ENCODE peak calls at places on chromosomes 16 and 17, in ten cellular contexts. One of them, this sample, is unnamed.
A peak's percentile ranks its signal among the peaks of the same experiment; 100 is the strongest.

GRCh38 chr16:65278874-65279273 is 157.0 kb upstream of the CDH11 start:
- DNase-seq in breast epithelium: no peak
- DNase-seq in sigmoid colon: no peak
- DNase-seq in HepG2: no peak
- DNase-seq in ovary: no peak
- DNase-seq in transverse colon: no peak
- DNase-seq in adrenal gland: no peak
- DNase-seq in tibial nerve: no peak
- DNase-seq in A549: no peak
- DNase-seq in stomach: no peak
- DNase-seq in this sample: no peak

GRCh38 chr17:44864831-44865230 is 17.1 kb downstream of the HIGD1B start:
- DNase-seq in A549: no peak
- DNase-seq in adrenal gland: no peak
- DNase-seq in breast epithelium: no peak
- DNase-seq in ovary: no peak
- DNase-seq in HepG2: no peak
- DNase-seq in sigmoid colon: no peak
- DNase-seq in transverse colon: no peak
- DNase-seq in stomach: no peak
- DNase-seq in tibial nerve: no peak
- DNase-seq in this sample: no peak

GRCh38 chr17:40251576-40251975 is 32.5 kb downstream of the WIPF2 start:
- DNase-seq in adrenal gland: peak; percentile 72
- DNase-seq in tibial nerve: no peak
- DNase-seq in sigmoid colon: peak; percentile 81
- DNase-seq in transverse colon: peak; percentile 44
- DNase-seq in stomach: no peak
- DNase-seq in A549: peak; percentile 58
- DNase-seq in HepG2: no peak
- DNase-seq in breast epithelium: no peak
- DNase-seq in ovary: no peak
- DNase-seq in this sample: no peak

GRCh38 chr16:85553436-85554113 is 59.5 kb upstream of the GSE1 start:
- DNase-seq in stomach: peak; percentile 79
- DNase-seq in sigmoid colon: no peak
- DNase-seq in breast epithelium: no peak
- DNase-seq in tibial nerve: peak; percentile 45
- DNase-seq in transverse colon: peak; percentile 70
- DNase-seq in HepG2: peak; percentile 84
- DNase-seq in ovary: peak; percentile 80
- DNase-seq in adrenal gland: peak; percentile 70
- DNase-seq in A549: peak; percentile 62
- DNase-seq in this sample: no peak

GRCh38 chr16:82671743-82672142 is 45.0 kb downstream of the CDH13 start:
- DNase-seq in sigmoid colon: no peak
- DNase-seq in A549: no peak
- DNase-seq in HepG2: no peak
- DNase-seq in stomach: no peak
- DNase-seq in transverse colon: peak; percentile 17
- DNase-seq in ovary: no peak
- DNase-seq in tibial nerve: no peak
- DNase-seq in breast epithelium: no peak
- DNase-seq in adrenal gland: no peak
- DNase-seq in this sample: no peak

GRCh38 chr16:4637501-4638166 is 13.0 kb downstream of the MGRN1 start:
- DNase-seq in breast epithelium: no peak
- DNase-seq in sigmoid colon: no peak
- DNase-seq in tibial nerve: no peak
- DNase-seq in stomach: no peak
- DNase-seq in HepG2: no peak
- DNase-seq in transverse colon: no peak
- DNase-seq in adrenal gland: no peak
- DNase-seq in ovary: no peak
- DNase-seq in A549: no peak
- DNase-seq in this sample: no peak

GRCh38 chr17:63911657-63912100 is 621 bp upstream of the CSHL1 start:
- DNase-seq in sigmoid colon: no peak
- DNase-seq in adrenal gland: peak; percentile 55
- DNase-seq in transverse colon: peak; percentile 44
- DNase-seq in ovary: peak; percentile 60
- DNase-seq in HepG2: no peak
- DNase-seq in breast epithelium: no peak
- DNase-seq in tibial nerve: no peak
- DNase-seq in stomach: peak; percentile 40
- DNase-seq in A549: peak; percentile 63
- DNase-seq in this sample: no peak

GRCh38 chr16:15897834-15898254 is 9.4 kb upstream of the CEP20 start:
- DNase-seq in tibial nerve: no peak
- DNase-seq in breast epithelium: no peak
- DNase-seq in A549: no peak
- DNase-seq in adrenal gland: no peak
- DNase-seq in ovary: no peak
- DNase-seq in sigmoid colon: no peak
- DNase-seq in stomach: no peak
- DNase-seq in HepG2: no peak
- DNase-seq in transverse colon: no peak
- DNase-seq in this sample: no peak

GRCh38 chr16:77835111-77835510 is 46.7 kb downstream of the VAT1L start:
- DNase-seq in adrenal gland: no peak
- DNase-seq in HepG2: no peak
- DNase-seq in ovary: no peak
- DNase-seq in sigmoid colon: no peak
- DNase-seq in A549: no peak
- DNase-seq in stomach: no peak
- DNase-seq in breast epithelium: no peak
- DNase-seq in transverse colon: no peak
- DNase-seq in tibial nerve: no peak
- DNase-seq in this sample: no peak

GRCh38 chr17:1153795-1154546 is 25.8 kb downstream of the ABR start:
- DNase-seq in stomach: no peak
- DNase-seq in HepG2: peak; percentile 16
- DNase-seq in transverse colon: peak; percentile 15
- DNase-seq in breast epithelium: no peak
- DNase-seq in ovary: peak; percentile 92
- DNase-seq in adrenal gland: peak; percentile 64
- DNase-seq in sigmoid colon: peak; percentile 83
- DNase-seq in A549: peak; percentile 51
- DNase-seq in tibial nerve: no peak
- DNase-seq in this sample: no peak

GRCh38 chr16:8660841-8661301 is 13.5 kb upstream of the ABAT start:
- DNase-seq in sigmoid colon: peak; percentile 74
- DNase-seq in ovary: peak; percentile 78
- DNase-seq in stomach: peak; percentile 82
- DNase-seq in tibial nerve: peak; percentile 38
- DNase-seq in A549: peak; percentile 47
- DNase-seq in breast epithelium: peak; percentile 72
- DNase-seq in transverse colon: peak; percentile 73
- DNase-seq in adrenal gland: peak; percentile 76
- DNase-seq in HepG2: peak; percentile 71
- DNase-seq in this sample: no peak

DNA sequence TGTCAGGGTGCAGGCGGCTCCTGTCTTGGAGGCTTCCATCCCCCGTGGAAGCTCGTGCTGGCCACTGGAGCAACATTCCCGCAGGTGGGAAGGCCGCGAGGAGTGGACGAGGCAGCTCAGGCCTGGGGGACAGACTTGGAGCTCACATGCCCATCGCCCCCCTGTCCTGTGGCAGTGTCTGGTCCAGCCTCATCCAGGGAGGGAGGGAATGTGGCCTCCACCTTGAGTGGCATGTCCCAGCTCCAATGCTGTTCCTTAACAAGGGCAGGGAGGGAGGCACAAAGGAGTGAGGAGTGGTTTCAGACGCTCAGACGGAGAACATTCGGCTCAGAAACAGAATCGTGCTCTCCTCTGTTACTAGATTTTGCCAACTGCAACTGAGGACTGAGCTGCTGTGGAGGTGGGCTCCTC is 159.4 kb upstream of the CHMP6 start:
- DNase-seq in breast epithelium: no peak
- DNase-seq in stomach: no peak
- DNase-seq in tibial nerve: no peak
- DNase-seq in HepG2: no peak
- DNase-seq in transverse colon: peak; percentile 33
- DNase-seq in ovary: peak; percentile 68
- DNase-seq in adrenal gland: peak; percentile 43
- DNase-seq in A549: peak; percentile 55
- DNase-seq in sigmoid colon: peak; percentile 83
- DNase-seq in this sample: no peak
- H3K27ac ChIP-seq in breast epithelium: peak overlapping the region; percentile 95
- H3K27ac ChIP-seq in stomach: peak overlapping the region; percentile 91
- H3K27ac ChIP-seq in tibial nerve: peak overlapping the region; percentile 92
- H3K27ac ChIP-seq in HepG2: peak overlapping the region; percentile 49
- H3K27ac ChIP-seq in transverse colon: peak overlapping the region; percentile 86
- H3K27ac ChIP-seq in ovary: peak overlapping the region; percentile 46
- H3K27ac ChIP-seq in adrenal gland: peak overlapping the region; percentile 84
- H3K27ac ChIP-seq in A549: peak overlapping the region; percentile 68
- H3K27ac ChIP-seq in sigmoid colon: peak overlapping the region; percentile 91
- H3K27ac ChIP-seq in this sample: peak overlapping the region; percentile 86

GRCh38 chr17:48551206-48551597 is 6.3 kb upstream of the HOXB2 start:
- DNase-seq in A549: no peak
- DNase-seq in transverse colon: no peak
- DNase-seq in adrenal gland: no peak
- DNase-seq in breast epithelium: no peak
- DNase-seq in tibial nerve: no peak
- DNase-seq in ovary: no peak
- DNase-seq in HepG2: no peak
- DNase-seq in stomach: no peak
- DNase-seq in sigmoid colon: no peak
- DNase-seq in this sample: no peak

GRCh38 chr17:48551601-48552452 is 6.9 kb upstream of the HOXB2 start:
- DNase-seq in stomach: no peak
- DNase-seq in breast epithelium: no peak
- DNase-seq in adrenal gland: no peak
- DNase-seq in ovary: no peak
- DNase-seq in sigmoid colon: peak; percentile 73
- DNase-seq in HepG2: no peak
- DNase-seq in transverse colon: no peak
- DNase-seq in tibial nerve: no peak
- DNase-seq in A549: no peak
- DNase-seq in this sample: no peak

GRCh38 chr17:48548687-48549621 is 4.0 kb upstream of the HOXB2 start:
- DNase-seq in sigmoid colon: no peak
- DNase-seq in stomach: no peak
- DNase-seq in tibial nerve: no peak
- DNase-seq in HepG2: no peak
- DNase-seq in ovary: no peak
- DNase-seq in transverse colon: no peak
- DNase-seq in breast epithelium: no peak
- DNase-seq in A549: no peak
- DNase-seq in adrenal gland: no peak
- DNase-seq in this sample: no peak

GRCh38 chr17:48549909-48550308 is 5.0 kb upstream of the HOXB2 start:
- DNase-seq in tibial nerve: no peak
- DNase-seq in stomach: no peak
- DNase-seq in adrenal gland: no peak
- DNase-seq in ovary: no peak
- DNase-seq in transverse colon: no peak
- DNase-seq in HepG2: no peak
- DNase-seq in breast epithelium: no peak
- DNase-seq in A549: no peak
- DNase-seq in sigmoid colon: peak; percentile 56
- DNase-seq in this sample: no peak

GRCh38 chr17:48550313-48551205 is 5.7 kb upstream of the HOXB2 start:
- DNase-seq in breast epithelium: no peak
- DNase-seq in tibial nerve: no peak
- DNase-seq in transverse colon: no peak
- DNase-seq in HepG2: no peak
- DNase-seq in A549: no peak
- DNase-seq in sigmoid colon: peak; percentile 71
- DNase-seq in adrenal gland: no peak
- DNase-seq in stomach: no peak
- DNase-seq in ovary: no peak
- DNase-seq in this sample: no peak
- TF ChIP-seq CTCF in breast epithelium: no peak
- TF ChIP-seq CTCF in tibial nerve: no peak
- TF ChIP-seq CTCF in transverse colon: peak; percentile 4
- TF ChIP-seq CTCF in HepG2: no peak
- TF ChIP-seq CTCF in A549: peak; percentile 7
- TF ChIP-seq CTCF in sigmoid colon: peak; percentile 35
- TF ChIP-seq CTCF in adrenal gland: no peak
- TF ChIP-seq CTCF in stomach: no peak
- TF ChIP-seq CTCF in ovary: no peak
- TF ChIP-seq CTCF in this sample: no peak

GRCh38 chr17:81518113-81518784 is 5.7 kb upstream of the ACTG1 start:
- DNase-seq in transverse colon: peak; percentile 33
- DNase-seq in adrenal gland: no peak
- DNase-seq in HepG2: no peak
- DNase-seq in breast epithelium: no peak
- DNase-seq in sigmoid colon: no peak
- DNase-seq in tibial nerve: no peak
- DNase-seq in A549: no peak
- DNase-seq in stomach: no peak
- DNase-seq in ovary: no peak
- DNase-seq in this sample: no peak

GRCh38 chr17:81520021-81520894 is 7.7 kb upstream of the ACTG1 start:
- DNase-seq in sigmoid colon: no peak
- DNase-seq in HepG2: no peak
- DNase-seq in transverse colon: no peak
- DNase-seq in stomach: no peak
- DNase-seq in breast epithelium: no peak
- DNase-seq in ovary: no peak
- DNase-seq in A549: no peak
- DNase-seq in adrenal gland: no peak
- DNase-seq in tibial nerve: no peak
- DNase-seq in this sample: no peak

GRCh38 chr17:81517339-81518112 is 4.9 kb upstream of the ACTG1 start:
- DNase-seq in stomach: no peak
- DNase-seq in HepG2: no peak
- DNase-seq in sigmoid colon: no peak
- DNase-seq in ovary: peak; percentile 45
- DNase-seq in breast epithelium: no peak
- DNase-seq in A549: no peak
- DNase-seq in tibial nerve: no peak
- DNase-seq in transverse colon: peak; percentile 67
- DNase-seq in adrenal gland: no peak
- DNase-seq in this sample: no peak

GRCh38 chr17:81519284-81520020 is 6.9 kb upstream of the ACTG1 start:
- DNase-seq in breast epithelium: peak; percentile 72
- DNase-seq in ovary: no peak
- DNase-seq in transverse colon: peak; percentile 87
- DNase-seq in tibial nerve: no peak
- DNase-seq in sigmoid colon: no peak
- DNase-seq in adrenal gland: peak; percentile 57
- DNase-seq in stomach: peak; percentile 81
- DNase-seq in HepG2: no peak
- DNase-seq in A549: peak; percentile 61
- DNase-seq in this sample: no peak

GRCh38 chr17:81518785-81519283 is 6.2 kb upstream of the ACTG1 start:
- DNase-seq in HepG2: no peak
- DNase-seq in ovary: peak; percentile 67
- DNase-seq in breast epithelium: no peak
- DNase-seq in A549: peak; percentile 55
- DNase-seq in sigmoid colon: no peak
- DNase-seq in transverse colon: peak; percentile 78
- DNase-seq in adrenal gland: no peak
- DNase-seq in stomach: peak; percentile 70
- DNase-seq in tibial nerve: no peak
- DNase-seq in this sample: no peak
- TF ChIP-seq POLR2A in HepG2: no peak
- TF ChIP-seq POLR2A in ovary: no peak
- TF ChIP-seq POLR2A in breast epithelium: no peak
- TF ChIP-seq POLR2A in A549: peak; percentile 48
- TF ChIP-seq POLR2A in sigmoid colon: no peak
- TF ChIP-seq POLR2A in transverse colon: peak; percentile 58
- TF ChIP-seq POLR2A in adrenal gland: no peak
- TF ChIP-seq POLR2A in stomach: no peak
- TF ChIP-seq POLR2A in tibial nerve: no peak
- TF ChIP-seq POLR2A in this sample: no peak

GRCh38 chr17:6098050-6098449 is 27.9 kb downstream of the WSCD1 start:
- DNase-seq in adrenal gland: no peak
- DNase-seq in A549: no peak
- DNase-seq in tibial nerve: no peak
- DNase-seq in ovary: no peak
- DNase-seq in stomach: no peak
- DNase-seq in transverse colon: no peak
- DNase-seq in sigmoid colon: peak; percentile 27
- DNase-seq in breast epithelium: peak; percentile 31
- DNase-seq in HepG2: no peak
- DNase-seq in this sample: no peak
- H3K27ac ChIP-seq in adrenal gland: no peak overlapping the region
- H3K27ac ChIP-seq in A549: no peak overlapping the region
- H3K27ac ChIP-seq in tibial nerve: peak overlapping the region; percentile 50
- H3K27ac ChIP-seq in ovary: no peak overlapping the region
- H3K27ac ChIP-seq in stomach: peak overlapping the region; percentile 38
- H3K27ac ChIP-seq in transverse colon: no peak overlapping the region
- H3K27ac ChIP-seq in sigmoid colon: no peak overlapping the region
- H3K27ac ChIP-seq in breast epithelium: peak overlapping the region; percentile 68
- H3K27ac ChIP-seq in HepG2: no peak overlapping the region
- H3K27ac ChIP-seq in this sample: no peak overlapping the region

This sample was measured in esophagus squamous epithelium.